ENCODE peak calls at places on chromosomes 16 and 17, in seven cellular contexts. G, M, Q, N, T, R and F are unnamed samples.

GRCh38 chr17:45035848-45036247 is 15.6 kb downstream of the DCAKD start:
- DNase-seq in G (no peak), M (no peak), Q (no peak), N (no peak), T (no peak), R (no peak), F (no peak)

GRCh38 chr17:28901866-28902818 is 737 bp downstream of the DHRS13 start:
- DNase-seq in G (no peak), M (no peak), Q (peak), N (peak), T (no peak), R (no peak), F (no peak)

GRCh38 chr17:4229627-4230026 is 34.2 kb downstream of the ANKFY1 start:
- DNase-seq in G (peak), M (peak), Q (peak), N (peak), T (peak), R (peak), F (peak)

GRCh38 chr16:35506018-35506897 is 2046.8 kb downstream of the TP53TG3F start:
- DNase-seq in G (no peak), M (no peak), Q (no peak), N (no peak), T (no peak), R (no peak), F (no peak)

GRCh38 chr17:9291912-9292562 is 270.7 kb downstream of the NTN1 start:
- DNase-seq in G (peak), M (peak), Q (peak), N (peak), T (no peak), R (peak), F (peak)

GRCh38 chr17:32695864-32696263 is 181.1 kb downstream of the MYO1D start:
- DNase-seq in G (no peak), M (no peak), Q (no peak), N (no peak), T (no peak), R (no peak), F (no peak)

GRCh38 chr16:73071131-73071940 is 23.4 kb upstream of the ZFHX3 start:
- DNase-seq in G (no peak), M (peak), Q (peak), N (peak), T (no peak), R (no peak), F (no peak)

GRCh38 chr17:4739122-4740024 is at the start of the genes CXCL16 and ZMYND15:
- DNase-seq in G (no peak), M (peak), Q (peak), N (peak), T (peak), R (peak), F (peak)

GRCh38 chr17:64097196-64097936 is 32.6 kb downstream of the ERN1 start:
- DNase-seq in G (no peak), M (peak), Q (no peak), N (peak), T (peak), R (peak), F (no peak)

GRCh38 chr17:47702391-47702995 is 8.5 kb downstream of the TBKBP1 start:
- DNase-seq in G (no peak), M (no peak), Q (no peak), N (no peak), T (no peak), R (no peak), F (no peak)

GRCh38 chr16:88977028-88977844 is at the start of gene CBFA2T3:
- DNase-seq in G (peak), M (no peak), Q (no peak), N (peak), T (no peak), R (no peak), F (no peak)

GRCh38 chr17:81401727-81402529 is 6.7 kb downstream of the BAHCC1 start:
- DNase-seq in G (no peak), M (peak), Q (no peak), N (peak), T (no peak), R (peak), F (no peak)

GRCh38 chr17:81403671-81404534 is 8.6 kb downstream of the BAHCC1 start:
- DNase-seq in G (no peak), M (peak), Q (no peak), N (no peak), T (no peak), R (no peak), F (no peak)

GRCh38 chr17:81400939-81401726 is 5.9 kb downstream of the BAHCC1 start:
- DNase-seq in G (no peak), M (peak), Q (no peak), N (peak), T (no peak), R (no peak), F (no peak)

GRCh38 chr17:81403040-81403467 is 7.8 kb downstream of the BAHCC1 start:
- DNase-seq in G (no peak), M (peak), Q (no peak), N (no peak), T (no peak), R (no peak), F (no peak)

DNA sequence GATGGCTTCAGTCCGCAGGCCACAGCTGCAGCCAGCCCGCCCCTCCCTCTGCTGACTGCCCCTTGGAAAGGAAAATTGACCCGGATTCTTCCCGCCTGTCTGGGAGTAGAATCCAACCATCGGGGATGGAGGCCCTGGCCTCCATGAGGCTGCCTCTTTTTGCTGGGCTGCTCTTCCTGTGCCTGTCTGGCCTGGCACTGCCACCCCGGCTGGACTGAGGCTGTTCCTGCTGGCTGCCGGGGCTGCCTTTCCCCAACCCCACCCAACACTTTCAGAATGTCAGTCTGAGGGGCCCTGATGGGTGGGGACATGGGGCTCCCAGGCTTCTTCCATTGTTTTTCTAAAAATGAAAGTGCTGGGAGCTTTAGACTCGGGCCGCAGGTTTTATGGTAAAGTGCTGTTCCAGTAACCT is 7.3 kb downstream of the BAHCC1 start:
- DNase-seq in G (no peak), M (peak), Q (no peak), N (no peak), T (no peak), R (no peak), F (no peak)
- H3K4me3 ChIP-seq in G (peak), M (peak), Q (no peak), N (no peak), T (no peak), R (no peak), F (no peak)

DNA sequence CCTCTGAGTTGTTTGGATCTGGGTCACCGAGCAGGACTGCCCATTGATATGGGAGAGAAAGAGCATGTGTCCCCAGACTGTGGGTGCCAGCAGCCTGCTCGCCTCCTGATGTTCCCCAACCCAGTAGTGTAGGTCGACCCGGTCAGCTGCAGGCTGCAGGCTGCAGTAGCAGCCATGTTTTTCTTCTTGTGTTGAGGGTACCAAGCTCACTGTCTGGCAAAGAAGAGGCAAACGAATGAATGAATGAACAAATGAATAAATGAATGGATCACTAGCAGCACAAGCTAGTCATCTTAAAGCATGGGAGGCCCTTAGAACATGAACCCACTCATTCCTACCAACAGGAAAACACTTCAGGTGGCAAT is 293.2 kb downstream of the SOX9 start:
- DNase-seq in G (no peak), M (no peak), Q (no peak), N (no peak), T (no peak), R (no peak), F (no peak)
- TF ChIP-seq CTCF in G (no peak), M (no peak), Q (no peak), N (no peak), T (no peak), R (no peak), F (no peak)

GRCh38 chr17:56777859-56778258 is 55.9 kb downstream of the C17orf67 start:
- DNase-seq in G (no peak), M (no peak), Q (no peak), N (no peak), T (no peak), R (peak), F (no peak)
- H3K4me3 ChIP-seq in G (no peak), M (no peak), Q (no peak), N (no peak), T (no peak), R (no peak), F (no peak)

GRCh38 chr16:12896562-12896961 is 4.8 kb upstream of the SHISA9 start:
- DNase-seq in G (no peak), M (no peak), Q (peak), N (no peak), T (peak), R (peak), F (peak)
- TF ChIP-seq CTCF in G (no peak), M (no peak), Q (peak), N (no peak), T (peak), R (peak), F (no peak)

DNA sequence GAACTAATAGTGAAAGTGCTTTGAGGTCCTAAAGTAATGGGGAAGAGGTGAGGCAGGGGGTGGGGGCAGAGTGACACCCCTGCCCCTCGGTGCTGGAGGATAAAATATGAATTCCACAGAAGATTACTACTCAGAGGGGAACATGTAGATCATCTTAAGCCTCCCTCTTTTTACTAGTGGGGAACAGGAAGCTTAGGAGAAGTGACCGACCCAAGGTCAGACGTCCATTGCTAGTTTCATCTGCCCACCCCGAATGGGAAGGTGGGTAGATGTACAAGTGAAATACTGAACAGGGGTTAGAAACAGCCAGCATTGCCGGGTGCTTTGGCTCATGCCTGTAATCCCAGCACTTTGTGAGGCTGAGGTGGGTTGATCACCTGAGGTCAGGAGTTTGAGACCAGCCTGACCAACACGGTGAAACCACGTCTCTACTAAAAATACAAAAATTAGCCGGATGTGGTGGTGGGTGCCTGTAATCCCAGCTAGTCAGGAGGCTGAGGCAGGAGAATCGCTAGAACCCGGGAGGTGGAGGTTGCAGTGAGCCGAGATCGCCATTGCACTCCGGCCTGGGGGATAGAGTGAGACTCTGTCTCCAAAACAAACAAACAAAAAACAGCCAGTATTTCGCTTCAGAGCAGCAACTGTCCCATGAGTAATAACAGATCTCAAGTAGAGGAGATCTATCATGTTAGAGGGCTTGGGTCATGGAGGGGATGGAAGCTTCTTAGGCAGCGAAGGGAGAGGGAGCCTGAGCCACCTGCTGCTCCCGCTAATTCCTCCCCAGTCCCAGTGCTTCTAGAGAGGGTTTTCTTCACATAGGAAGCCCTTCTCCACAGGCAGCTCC is 1.2 kb upstream of the NR1D1 start:
- DNase-seq in G (no peak), M (no peak), Q (no peak), N (no peak), T (no peak), R (peak), F (no peak)
- H3K4me3 ChIP-seq in G (peak), M (no peak), Q (no peak), N (no peak), T (peak), R (no peak), F (no peak)

GRCh38 chr17:79836952-79837887 is 2.0 kb downstream of the CBX4 start:
- DNase-seq in G (no peak), M (peak), Q (peak), N (peak), T (peak), R (peak), F (peak)
- TF ChIP-seq CTCF in G (no peak), M (peak), Q (no peak), N (peak), T (peak), R (no peak), F (peak)

GRCh38 chr16:86300746-86301480 is 209.4 kb upstream of the FOXF1 start:
- DNase-seq in G (no peak), M (no peak), Q (peak), N (no peak), T (no peak), R (peak), F (no peak)
- H3K4me3 ChIP-seq in G (no peak), M (no peak), Q (no peak), N (peak), T (no peak), R (no peak), F (no peak)